ENCODE peak calls at places on chromosomes 16 and 17, in four cellular contexts. K is tibial nerve, D is AG09319, U is uterus. I is an unnamed sample.

GRCh38 chr16:19884611-19885455 is at the start of gene GPRC5B:
- DNase-seq in K (no peak), D (no peak), U (peak), I (no peak)

GRCh38 chr17:38735161-38735997 is 5.2 kb downstream of the CISD3 start:
- DNase-seq in K (no peak), D (no peak), U (peak), I (no peak)

GRCh38 chr17:62188713-62189112 is 123.6 kb upstream of the MED13 start:
- DNase-seq in K (no peak), D (no peak), U (no peak), I (no peak)

GRCh38 chr17:38745545-38745944 is 2.6 kb downstream of the PCGF2 start:
- DNase-seq in K (no peak), D (no peak), U (peak), I (no peak)

GRCh38 chr16:68676113-68676860 is 31.2 kb downstream of the CDH3 start:
- DNase-seq in K (no peak), D (no peak), U (no peak), I (no peak)

GRCh38 chr16:87350681-87351319 is 32.8 kb downstream of the FBXO31 start:
- DNase-seq in K (no peak), D (peak), U (no peak), I (no peak)

GRCh38 chr16:4416200-4417032 is at the start of gene CORO7:
- DNase-seq in K (peak), D (peak), U (peak), I (peak)

GRCh38 chr17:27352481-27353460 is 58.9 kb downstream of the WSB1 start:
- DNase-seq in K (no peak), D (no peak), U (peak), I (no peak)

GRCh38 chr16:86676216-86676800 is 98.0 kb downstream of the FOXL1 start:
- DNase-seq in K (no peak), D (no peak), U (no peak), I (no peak)

GRCh38 chr16:23324727-23325126 is 22.6 kb downstream of the SCNN1B start:
- DNase-seq in K (no peak), D (no peak), U (peak), I (no peak)

GRCh38 chr17:27861979-27862378 is 31.2 kb downstream of the LYRM9 start:
- DNase-seq in K (no peak), D (no peak), U (no peak), I (no peak)

GRCh38 chr17:39705786-39706348 is 6.0 kb downstream of the ERBB2 start:
- DNase-seq in K (no peak), D (no peak), U (no peak), I (no peak)

GRCh38 chr16:81697321-81697885 is 81.7 kb upstream of the PLCG2 start:
- DNase-seq in K (no peak), D (no peak), U (peak), I (no peak)

DNA sequence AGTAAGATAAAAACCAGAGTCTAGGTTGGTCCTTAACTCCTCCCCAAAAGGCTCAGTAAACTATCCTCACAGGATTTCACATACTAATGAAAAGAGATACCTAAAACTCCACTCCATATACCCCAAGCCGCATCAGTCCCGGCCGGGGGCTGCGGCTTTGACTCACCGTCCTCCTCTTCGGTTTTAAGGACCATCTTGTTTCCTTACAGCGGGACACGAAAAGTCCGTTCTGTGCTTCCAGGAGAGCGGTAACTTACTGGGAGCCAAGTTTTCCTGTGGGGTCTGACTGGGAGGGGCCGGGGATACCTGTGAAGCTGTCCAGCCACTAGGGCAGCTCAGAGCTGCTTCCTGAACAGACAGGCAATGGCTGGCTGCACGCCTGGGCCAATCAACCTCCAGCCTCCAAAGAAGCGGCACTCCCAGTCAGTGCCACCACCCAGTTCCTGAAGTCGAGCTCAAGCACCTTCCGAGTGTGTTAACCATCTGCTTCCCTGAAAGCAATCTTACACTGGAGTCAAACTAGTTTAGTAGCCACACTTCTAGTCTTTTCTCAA is 45.5 kb downstream of the CYTH1 start:
- DNase-seq in K (peak), D (no peak), U (peak), I (no peak)
- TF ChIP-seq CTCF in K (no peak), D (no peak), U (no peak), I (no peak)

GRCh38 chr17:66673668-66674276 is 161.1 kb upstream of the CACNG5 start:
- DNase-seq in K (peak), D (no peak), U (peak), I (no peak)
- TF ChIP-seq CTCF in K (peak), D (peak), U (peak), I (peak)

GRCh38 chr16:425082-425718 is at the start of gene RAB11FIP3:
- DNase-seq in K (peak), D (peak), U (peak), I (peak)

GRCh38 chr16:425740-426114 is 278 bp downstream of the RAB11FIP3 start:
- DNase-seq in K (no peak), D (no peak), U (no peak), I (no peak)

GRCh38 chr16:426115-426905 is 861 bp downstream of the RAB11FIP3 start:
- DNase-seq in K (no peak), D (no peak), U (no peak), I (no peak)

GRCh38 chr16:427295-427694 is 1.8 kb downstream of the RAB11FIP3 start:
- DNase-seq in K (no peak), D (no peak), U (no peak), I (no peak)

GRCh38 chr16:426906-427249 is 1.4 kb downstream of the RAB11FIP3 start:
- DNase-seq in K (no peak), D (no peak), U (no peak), I (no peak)
- TF ChIP-seq CTCF in K (no peak), D (no peak), U (no peak), I (no peak)

GRCh38 chr17:43482103-43483012 is 1.4 kb upstream of the DHX8 start:
- DNase-seq in K (no peak), D (no peak), U (no peak), I (no peak)
- TF ChIP-seq CTCF in K (no peak), D (no peak), U (no peak), I (no peak)

DNA sequence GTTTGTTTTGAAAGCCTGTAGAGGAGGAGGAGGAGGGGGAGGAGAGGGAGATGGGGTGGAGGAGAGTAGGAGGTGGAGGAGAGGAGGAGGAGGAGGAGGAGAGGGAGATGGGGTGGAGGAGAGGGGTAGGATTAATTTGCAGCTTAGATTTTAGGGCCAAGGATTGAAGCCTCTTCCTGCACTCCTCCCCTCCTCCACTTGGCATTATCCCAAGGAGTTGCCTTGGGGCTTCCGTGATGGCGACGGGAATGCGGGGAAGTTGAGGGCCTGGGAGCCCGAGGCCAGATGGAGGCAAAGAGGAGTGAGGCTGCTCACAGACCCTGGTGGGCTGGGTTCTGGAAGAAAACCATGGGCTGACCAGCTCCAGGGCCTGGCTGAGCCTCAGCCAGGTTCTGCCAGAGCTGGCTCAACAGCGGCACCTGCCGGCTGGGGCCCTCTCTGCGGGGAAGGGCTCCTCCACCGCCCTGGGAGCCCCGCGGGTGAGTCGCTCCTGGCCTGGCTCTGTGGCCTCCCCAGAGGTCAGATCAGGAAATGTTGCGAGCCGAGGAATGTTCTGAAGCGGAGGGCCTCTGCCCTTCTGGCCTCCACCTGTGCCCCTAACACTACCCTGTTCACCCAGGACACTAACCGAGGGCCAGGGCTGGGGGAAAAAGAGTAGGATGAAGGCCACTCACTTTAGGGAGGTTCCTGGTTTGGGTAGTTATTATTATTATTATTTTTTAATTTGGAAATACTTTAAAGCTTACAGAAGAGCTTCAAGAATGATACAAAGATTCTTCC is 23.9 kb upstream of the FMNL1 start:
- DNase-seq in K (peak), D (peak), U (peak), I (peak)
- TF ChIP-seq CTCF in K (peak), D (no peak), U (peak), I (peak)

GRCh38 chr17:78249836-78250806 is 18.7 kb downstream of the TMEM235 start:
- DNase-seq in K (no peak), D (no peak), U (no peak), I (no peak)

GRCh38 chr17:78247304-78247703 is 15.9 kb downstream of the TMEM235 start:
- DNase-seq in K (no peak), D (no peak), U (no peak), I (no peak)

GRCh38 chr17:78249074-78249835 is 17.8 kb downstream of the TMEM235 start:
- DNase-seq in K (no peak), D (no peak), U (no peak), I (no peak)

GRCh38 chr17:78250891-78251772 is 19.7 kb downstream of the TMEM235 start:
- DNase-seq in K (peak), D (peak), U (peak), I (peak)

DNA sequence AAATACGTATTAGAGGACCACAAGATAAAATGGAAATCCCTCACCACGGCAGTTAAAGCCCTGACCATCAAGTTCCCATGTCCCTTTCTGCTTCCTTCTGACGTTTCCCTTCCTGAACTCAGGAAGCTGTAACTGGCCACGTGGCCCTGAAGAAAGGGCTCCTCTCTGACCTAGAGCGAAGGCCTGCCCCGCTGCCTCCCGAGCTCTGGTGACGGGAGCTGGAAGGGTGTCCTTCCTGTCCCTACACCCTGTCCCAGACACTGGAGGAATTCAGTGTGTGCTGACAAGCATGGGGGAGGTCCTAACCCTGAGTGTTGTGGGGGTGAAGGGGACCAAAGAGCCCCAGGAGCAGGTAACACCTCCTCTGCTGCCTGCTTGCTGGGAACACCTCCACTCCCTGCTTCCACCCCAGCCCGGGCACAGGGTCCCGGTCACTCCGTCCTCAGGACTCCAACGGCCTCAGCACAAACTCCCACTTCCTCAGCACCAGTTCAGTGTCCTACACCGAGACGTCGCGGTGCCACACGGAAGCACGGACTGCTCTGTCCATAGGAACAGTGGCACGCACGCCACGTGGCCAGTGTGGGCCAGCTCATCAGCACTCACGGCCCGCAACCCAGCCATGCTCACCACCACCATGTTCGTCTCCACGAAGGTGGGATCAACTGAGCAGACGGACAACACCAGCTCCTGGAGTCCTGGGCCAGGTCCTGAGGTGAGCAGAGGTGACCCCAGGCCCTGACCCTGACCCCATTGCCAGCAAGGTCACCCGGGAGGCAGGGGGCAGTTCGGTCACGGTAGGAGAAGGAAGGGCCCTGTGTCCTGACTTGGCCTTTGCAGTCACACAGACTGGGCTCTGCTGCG is 16.9 kb downstream of the TMEM235 start:
- DNase-seq in K (no peak), D (no peak), U (no peak), I (no peak)
- TF ChIP-seq CTCF in K (no peak), D (no peak), U (no peak), I (no peak)

GRCh38 chr16:25158401-25158800 is 46.9 kb downstream of the LCMT1 start:
- DNase-seq in K (no peak), D (no peak), U (no peak), I (no peak)
- TF ChIP-seq CTCF in K (no peak), D (no peak), U (no peak), I (no peak)

GRCh38 chr16:89827383-89828198 is 684 bp upstream of the SPIRE2 start:
- DNase-seq in K (no peak), D (no peak), U (no peak), I (no peak)

GRCh38 chr16:89826531-89827382 is 1.5 kb upstream of the SPIRE2 start:
- DNase-seq in K (no peak), D (no peak), U (no peak), I (no peak)

GRCh38 chr16:89823087-89823823 is 5.0 kb upstream of the SPIRE2 start:
- DNase-seq in K (no peak), D (no peak), U (no peak), I (no peak)

GRCh38 chr16:89821438-89822187 is 5.2 kb upstream of the FANCA start:
- DNase-seq in K (no peak), D (no peak), U (no peak), I (no peak)

GRCh38 chr16:89822188-89823086 is 5.8 kb upstream of the SPIRE2 start:
- DNase-seq in K (no peak), D (no peak), U (no peak), I (no peak)
- TF ChIP-seq CTCF in K (no peak), D (no peak), U (no peak), I (no peak)

GRCh38 chr17:30296499-30297038 is 4.8 kb upstream of the BLMH start:
- DNase-seq in K (no peak), D (no peak), U (no peak), I (no peak)

GRCh38 chr17:30302241-30302640 is 10.5 kb upstream of the BLMH start:
- DNase-seq in K (no peak), D (no peak), U (no peak), I (no peak)

GRCh38 chr17:30300803-30301202 is 9.1 kb upstream of the BLMH start:
- DNase-seq in K (no peak), D (no peak), U (no peak), I (no peak)

GRCh38 chr17:30297715-30298114 is 6.0 kb upstream of the BLMH start:
- DNase-seq in K (no peak), D (no peak), U (no peak), I (no peak)

DNA sequence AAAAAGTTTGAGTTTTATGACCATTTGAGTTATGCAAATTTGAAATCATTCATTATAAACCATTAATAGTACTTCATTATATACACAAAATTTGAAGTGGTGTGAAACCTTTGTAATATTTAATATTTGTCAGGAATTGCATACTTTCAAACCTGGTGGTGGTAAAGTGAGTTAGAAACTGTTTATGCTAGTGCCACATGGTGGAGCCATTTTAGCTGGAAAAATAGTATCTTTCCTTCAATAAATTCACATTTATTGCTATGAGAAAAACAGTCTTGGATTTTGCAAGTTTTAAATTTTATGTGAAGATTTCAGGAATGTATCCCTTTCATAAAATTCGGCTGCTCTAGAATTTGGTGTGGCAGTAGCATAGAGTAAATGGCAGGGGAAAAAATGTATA is 7.3 kb upstream of the BLMH start:
- DNase-seq in K (no peak), D (no peak), U (no peak), I (no peak)
- TF ChIP-seq CTCF in K (no peak), D (peak), U (no peak), I (peak)